ENCODE peak calls at places on chromosomes 4 and X, in nine cellular contexts. J, Q, Y, U, R, O, H, S and A are unnamed samples.

GRCh38 chrX:39953879-39954278 is 143.9 kb downstream of the BCOR start:
- DNase-seq in J (no peak), Q (peak), Y (no peak), U (no peak), R (peak), O (no peak), H (no peak), S (no peak), A (no peak)

GRCh38 chr4:59537231-59537886 is 1662.8 kb upstream of the ADGRL3 start:
- DNase-seq in J (no peak), Q (no peak), Y (no peak), U (no peak), R (peak), O (no peak), H (no peak), S (no peak), A (no peak)

GRCh38 chrX:72568406-72569092 is 4.1 kb downstream of the HDAC8 start:
- DNase-seq in J (no peak), Q (no peak), Y (no peak), U (no peak), R (no peak), O (no peak), H (no peak), S (no peak), A (peak)

GRCh38 chrX:38061335-38061734 is 55.0 kb downstream of the SYTL5 start:
- DNase-seq in J (no peak), Q (no peak), Y (no peak), U (no peak), R (peak), O (no peak), H (no peak), S (no peak), A (no peak)

GRCh38 chr4:155666701-155667537 is at the start of gene GUCY1A1:
- DNase-seq in J (peak), Q (peak), Y (peak), U (no peak), R (peak), O (no peak), H (no peak), S (peak), A (no peak)

GRCh38 chr4:102578819-102579218 is 77.7 kb downstream of the NFKB1 start:
- DNase-seq in J (no peak), Q (no peak), Y (no peak), U (no peak), R (no peak), O (peak), H (no peak), S (no peak), A (no peak)

GRCh38 chrX:23035493-23035892 is 35.7 kb downstream of the DDX53 start:
- DNase-seq in J (no peak), Q (no peak), Y (no peak), U (no peak), R (no peak), O (no peak), H (no peak), S (no peak), A (no peak)

GRCh38 chr4:25190407-25190806 is 30.2 kb upstream of the SEPSECS start:
- DNase-seq in J (no peak), Q (no peak), Y (no peak), U (no peak), R (no peak), O (no peak), H (no peak), S (no peak), A (no peak)

GRCh38 chr4:129193357-129194100 is 97.6 kb downstream of the C4orf33 start:
- DNase-seq in J (no peak), Q (no peak), Y (no peak), U (no peak), R (no peak), O (no peak), H (no peak), S (no peak), A (no peak)

GRCh38 chrX:150224676-150225075 is 138.4 kb upstream of the MAMLD1 start:
- DNase-seq in J (no peak), Q (no peak), Y (no peak), U (no peak), R (no peak), O (no peak), H (no peak), S (no peak), A (no peak)

GRCh38 chrX:63503541-63503940 is 152.4 kb upstream of the SPIN4 start:
- DNase-seq in J (no peak), Q (no peak), Y (peak), U (no peak), R (peak), O (no peak), H (no peak), S (no peak), A (no peak)

GRCh38 chr4:176359590-176359989 is 39.8 kb downstream of the SPCS3 start:
- DNase-seq in J (no peak), Q (no peak), Y (no peak), U (peak), R (no peak), O (no peak), H (no peak), S (no peak), A (no peak)

GRCh38 chr4:125428832-125429231 is 114.1 kb downstream of the FAT4 start:
- DNase-seq in J (no peak), Q (no peak), Y (no peak), U (no peak), R (no peak), O (no peak), H (no peak), S (no peak), A (no peak)

GRCh38 chr4:66855956-66856355 is 689.3 kb downstream of the CENPC start:
- DNase-seq in J (no peak), Q (no peak), Y (no peak), U (peak), R (no peak), O (no peak), H (no peak), S (no peak), A (no peak)

GRCh38 chr4:151099976-151100417 is 569 bp downstream of the RPS3A start:
- DNase-seq in J (no peak), Q (no peak), Y (no peak), U (no peak), R (no peak), O (no peak), H (no peak), S (no peak), A (no peak)

GRCh38 chr4:89077806-89078205 is 20.8 kb upstream of the FAM13A start:
- DNase-seq in J (no peak), Q (no peak), Y (no peak), U (no peak), R (no peak), O (no peak), H (no peak), S (no peak), A (no peak)

GRCh38 chr4:88823058-88823919 is 125.7 kb upstream of the NAP1L5 start:
- DNase-seq in J (peak), Q (peak), Y (peak), U (peak), R (peak), O (peak), H (peak), S (peak), A (peak)

GRCh38 chr4:39365360-39365759 is 802 bp downstream of the RFC1 start:
- DNase-seq in J (no peak), Q (no peak), Y (no peak), U (no peak), R (no peak), O (no peak), H (no peak), S (no peak), A (no peak)

GRCh38 chrX:103367502-103367901 is 8.8 kb upstream of the BEX3 start:
- DNase-seq in J (no peak), Q (no peak), Y (no peak), U (no peak), R (peak), O (no peak), H (no peak), S (no peak), A (no peak)

GRCh38 chrX:154696328-154697045 is 43.1 kb upstream of the CTAG2 start:
- DNase-seq in J (no peak), Q (no peak), Y (no peak), U (no peak), R (peak), O (no peak), H (no peak), S (no peak), A (no peak)

GRCh38 chr4:122652379-122652778 is 31.5 kb upstream of the IL21 start:
- DNase-seq in J (no peak), Q (no peak), Y (no peak), U (no peak), R (peak), O (peak), H (no peak), S (no peak), A (no peak)

GRCh38 chrX:45445745-45446412 is 245.2 kb upstream of the DIPK2B start:
- DNase-seq in J (no peak), Q (no peak), Y (no peak), U (peak), R (peak), O (no peak), H (peak), S (no peak), A (peak)

GRCh38 chrX:45803383-45803921 is 602.8 kb upstream of the DIPK2B start:
- DNase-seq in J (no peak), Q (no peak), Y (no peak), U (no peak), R (peak), O (no peak), H (no peak), S (no peak), A (no peak)

GRCh38 chr4:3402409-3403103 is 39.2 kb upstream of the HGFAC start:
- DNase-seq in J (no peak), Q (no peak), Y (no peak), U (peak), R (no peak), O (no peak), H (no peak), S (no peak), A (no peak)

GRCh38 chr4:151771664-151772063 is 10.9 kb upstream of the GATB start:
- DNase-seq in J (no peak), Q (no peak), Y (peak), U (no peak), R (no peak), O (no peak), H (no peak), S (no peak), A (no peak)

GRCh38 chr4:71377561-71377960 is 38.7 kb downstream of the SLC4A4 start:
- DNase-seq in J (no peak), Q (no peak), Y (no peak), U (peak), R (peak), O (no peak), H (no peak), S (no peak), A (no peak)

GRCh38 chr4:159410076-159410777 is 307.3 kb downstream of the RAPGEF2 start:
- DNase-seq in J (no peak), Q (no peak), Y (no peak), U (no peak), R (peak), O (no peak), H (no peak), S (no peak), A (no peak)

GRCh38 chr4:101279377-101279871 is 67.9 kb downstream of the PPP3CA start:
- DNase-seq in J (no peak), Q (no peak), Y (no peak), U (peak), R (no peak), O (no peak), H (no peak), S (no peak), A (no peak)

GRCh38 chrX:35728481-35728880 is 69.7 kb upstream of the MAGEB16 start:
- DNase-seq in J (no peak), Q (no peak), Y (peak), U (no peak), R (no peak), O (no peak), H (no peak), S (no peak), A (no peak)

GRCh38 chr4:183354213-183354612 is 32.0 kb upstream of the CLDN24 start:
- DNase-seq in J (no peak), Q (no peak), Y (no peak), U (no peak), R (peak), O (no peak), H (no peak), S (no peak), A (no peak)

GRCh38 chrX:45801554-45801953 is 600.9 kb upstream of the DIPK2B start:
- DNase-seq in J (no peak), Q (no peak), Y (no peak), U (no peak), R (no peak), O (no peak), H (no peak), S (no peak), A (no peak)

GRCh38 chr4:41232406-41232805 is 18.1 kb upstream of the APBB2 start:
- DNase-seq in J (no peak), Q (no peak), Y (no peak), U (no peak), R (no peak), O (no peak), H (no peak), S (no peak), A (no peak)

GRCh38 chr4:16883816-16884215 is 14.6 kb downstream of the LDB2 start:
- DNase-seq in J (no peak), Q (no peak), Y (no peak), U (no peak), R (no peak), O (no peak), H (no peak), S (no peak), A (no peak)

GRCh38 chr4:129213692-129214091 is 117.7 kb downstream of the C4orf33 start:
- DNase-seq in J (no peak), Q (no peak), Y (no peak), U (no peak), R (no peak), O (no peak), H (no peak), S (no peak), A (no peak)

GRCh38 chrX:41238543-41238942 is 95.4 kb upstream of the DDX3X start:
- DNase-seq in J (no peak), Q (no peak), Y (no peak), U (no peak), R (peak), O (no peak), H (peak), S (no peak), A (peak)

GRCh38 chr4:54099287-54099958 is 540 bp upstream of the GSX2 start:
- DNase-seq in J (no peak), Q (no peak), Y (peak), U (no peak), R (no peak), O (no peak), H (no peak), S (no peak), A (no peak)